ENCODE peak calls at places on chromosomes 2 and 18, in ten cellular contexts. C is stimulated activated CD8-positive, alpha-beta memory T cell treated with anti-CD3 and anti-CD28 coated beads, Interleukin-15, amount 100 ng/mL, for 1 hour; X is HFFc6; U is Calu3; P is HAP-1; R is MCF 10A; Z is NCI-H82; S is iPS DF 6.9; D is kidney; I is HCT116. G is an unnamed sample.

GRCh38 chr2:239905884-239906654 is 119.1 kb downstream of the NDUFA10 start:
- DNase-seq in Z (no peak), S (no peak), U (no peak), I (no peak), X (no peak), R (no peak), C (no peak), P (no peak), D (no peak), G (no peak)

GRCh38 chr2:178072000-178072382 is 586 bp downstream of the PDE11A start:
- DNase-seq in P (no peak), I (no peak), S (no peak), Z (no peak), X (no peak), R (no peak), C (no peak), U (no peak), D (peak), G (no peak)

GRCh38 chr2:53021285-53021684 is 746.3 kb upstream of the CHAC2 start:
- DNase-seq in X (peak), U (no peak), R (peak), P (no peak), D (no peak), S (no peak), C (no peak), Z (no peak), I (no peak), G (no peak)

GRCh38 chr18:68803371-68803770 is 5.5 kb downstream of the CCDC102B start:
- DNase-seq in Z (peak), D (peak), P (no peak), U (no peak), S (no peak), I (no peak), C (no peak), R (peak), X (peak), G (no peak)

GRCh38 chr2:218962859-218963492 is 3.5 kb downstream of the CDK5R2 start:
- DNase-seq in U (peak), R (peak), D (peak), Z (peak), P (peak), C (peak), S (peak), I (peak), X (peak), G (peak)

GRCh38 chr18:36717422-36718110 is 111.2 kb downstream of the TPGS2 start:
- DNase-seq in Z (no peak), U (no peak), I (no peak), P (no peak), X (no peak), S (no peak), C (no peak), R (no peak), D (no peak), G (no peak)

GRCh38 chr2:235569837-235570236 is 76.0 kb downstream of the AGAP1 start:
- DNase-seq in I (no peak), S (no peak), R (no peak), Z (no peak), C (no peak), P (no peak), U (no peak), X (no peak), D (peak), G (no peak)

GRCh38 chr2:74696758-74697327 is 42.8 kb downstream of the SEMA4F start:
- DNase-seq in Z (no peak), S (no peak), D (no peak), C (no peak), U (no peak), X (peak), I (no peak), P (no peak), R (peak), G (no peak)

GRCh38 chr2:17506736-17507616 is 11.3 kb downstream of the RAD51AP2 start:
- DNase-seq in U (peak), S (no peak), P (no peak), Z (no peak), X (no peak), D (no peak), I (peak), R (peak), C (no peak), G (peak)

GRCh38 chr2:229920011-229920781 is 1.6 kb downstream of the TRIP12 start:
- DNase-seq in X (no peak), R (no peak), D (no peak), S (no peak), I (no peak), C (no peak), U (no peak), P (peak), Z (peak), G (no peak)

GRCh38 chr2:234635284-234635683 is 138.4 kb upstream of the ARL4C start:
- DNase-seq in X (no peak), P (no peak), C (no peak), Z (no peak), D (no peak), R (no peak), S (no peak), U (no peak), I (no peak), G (no peak)

GRCh38 chr18:24465491-24465890 is 5.1 kb downstream of the HRH4 start:
- DNase-seq in D (no peak), U (no peak), S (no peak), R (no peak), C (no peak), Z (no peak), P (no peak), X (no peak), I (no peak), G (no peak)

GRCh38 chr2:42781204-42781603 is 11.2 kb downstream of the HAAO start:
- DNase-seq in U (no peak), R (no peak), P (no peak), X (no peak), I (no peak), C (no peak), Z (no peak), D (no peak), S (no peak), G (no peak)

GRCh38 chr2:34012728-34013302 is 413.7 kb upstream of the FAM98A start:
- DNase-seq in S (peak), U (peak), R (peak), P (peak), C (no peak), D (peak), I (peak), Z (peak), X (peak), G (peak)

GRCh38 chr2:177245010-177245422 is 19.5 kb downstream of the NFE2L2 start:
- DNase-seq in P (peak), Z (no peak), R (peak), D (no peak), S (no peak), C (no peak), X (peak), I (peak), U (peak), G (no peak)

G was measured in RWPE1.